ENCODE peak calls at places on chromosomes 4 and X, in seven cellular contexts. I, E, M, Z, C, A and R are unnamed samples.

GRCh38 chrX:56089376-56089775 is 142.8 kb upstream of the KLF8 start:
- DNase-seq in I (no peak), E (no peak), M (no peak), Z (no peak), C (no peak), A (no peak), R (no peak)

GRCh38 chr4:86401826-86402225 is 42.0 kb upstream of the MAPK10 start:
- DNase-seq in I (no peak), E (no peak), M (no peak), Z (no peak), C (no peak), A (no peak), R (no peak)

GRCh38 chrX:1935805-1936204 is 320.9 kb downstream of the ASMT start:
- DNase-seq in I (no peak), E (no peak), M (no peak), Z (no peak), C (no peak), A (no peak), R (no peak)

GRCh38 chrX:9614016-9614415 is 149.2 kb downstream of the TBL1X start:
- DNase-seq in I (peak; percentile 54), E (no peak), M (no peak), Z (no peak), C (peak; percentile 59), A (no peak), R (no peak)

GRCh38 chr4:109440948-109441347 is 7.3 kb downstream of the SEC24B start:
- DNase-seq in I (no peak), E (no peak), M (no peak), Z (no peak), C (no peak), A (no peak), R (no peak)

GRCh38 chr4:145886871-145887240 is 51.8 kb downstream of the ZNF827 start:
- DNase-seq in I (no peak), E (peak; percentile 25), M (no peak), Z (no peak), C (no peak), A (no peak), R (no peak)

GRCh38 chrX:100819534-100819836 is 706 bp upstream of the CSTF2 start:
- DNase-seq in I (no peak), E (no peak), M (no peak), Z (peak; percentile 78), C (no peak), A (peak; percentile 39), R (peak; percentile 2)

GRCh38 chr4:88242144-88242543 is 42.2 kb downstream of the PPM1K start:
- DNase-seq in I (no peak), E (no peak), M (no peak), Z (no peak), C (no peak), A (no peak), R (no peak)

GRCh38 chrX:133908223-133908622 is 77.2 kb downstream of the GPC3 start:
- DNase-seq in I (no peak), E (no peak), M (no peak), Z (no peak), C (no peak), A (no peak), R (no peak)

GRCh38 chrX:128460835-128461234 is 408.6 kb upstream of the ACTRT1 start:
- DNase-seq in I (no peak), E (no peak), M (no peak), Z (no peak), C (no peak), A (no peak), R (no peak)

GRCh38 chr4:52312722-52313121 is 261.6 kb downstream of the SPATA18 start:
- DNase-seq in I (no peak), E (no peak), M (no peak), Z (no peak), C (no peak), A (no peak), R (peak; percentile 5)

GRCh38 chr4:187555174-187555573 is 440.4 kb upstream of the ZFP42 start:
- DNase-seq in I (no peak), E (no peak), M (no peak), Z (no peak), C (no peak), A (no peak), R (no peak)

GRCh38 chrX:22674947-22675346 is 324.8 kb upstream of the DDX53 start:
- DNase-seq in I (no peak), E (no peak), M (no peak), Z (no peak), C (no peak), A (no peak), R (no peak)

GRCh38 chr4:100823066-100823992 is 305.5 kb upstream of the EMCN start:
- DNase-seq in I (peak; percentile 9), E (peak; percentile 9), M (no peak), Z (no peak), C (peak; percentile 28), A (no peak), R (no peak)

GRCh38 chr4:116332508-116332907 is 752.9 kb downstream of the TRAM1L1 start:
- DNase-seq in I (no peak), E (no peak), M (no peak), Z (no peak), C (no peak), A (no peak), R (no peak)

GRCh38 chr4:1246111-1246881 is 2.6 kb downstream of the CTBP1 start:
- DNase-seq in I (no peak), E (no peak), M (peak; percentile 30), Z (peak; percentile 78), C (no peak), A (peak; percentile 69), R (no peak)

GRCh38 chrX:76248901-76249300 is 76.0 kb downstream of the PBDC1 start:
- DNase-seq in I (no peak), E (no peak), M (no peak), Z (no peak), C (no peak), A (no peak), R (no peak)

GRCh38 chr4:41851621-41852020 is 83.6 kb upstream of the TMEM33 start:
- DNase-seq in I (no peak), E (no peak), M (no peak), Z (no peak), C (no peak), A (no peak), R (no peak)

GRCh38 chr4:1511441-1512041 is 105.3 kb upstream of the NKX1-1 start:
- DNase-seq in I (peak; percentile 49), E (no peak), M (no peak), Z (peak; percentile 68), C (peak; percentile 5), A (no peak), R (no peak)

GRCh38 chrX:123859409-123859827 is 435 bp upstream of the XIAP start:
- DNase-seq in I (no peak), E (no peak), M (peak; percentile 79), Z (no peak), C (no peak), A (peak; percentile 76), R (peak; percentile 69)

GRCh38 chr4:40334591-40335507 is at the start of gene CHRNA9:
- DNase-seq in I (no peak), E (peak; percentile 47), M (no peak), Z (no peak), C (no peak), A (no peak), R (peak; percentile 50)

GRCh38 chr4:113537183-113537977 is 224.2 kb downstream of the CAMK2D start:
- DNase-seq in I (no peak), E (no peak), M (no peak), Z (no peak), C (no peak), A (no peak), R (no peak)

GRCh38 chr4:98627883-98628282 is 30.5 kb downstream of the TSPAN5 start:
- DNase-seq in I (peak; percentile 35), E (no peak), M (no peak), Z (no peak), C (peak; percentile 68), A (no peak), R (no peak)

GRCh38 chr4:67204441-67204840 is 340.9 kb downstream of the CENPC start:
- DNase-seq in I (no peak), E (no peak), M (no peak), Z (no peak), C (no peak), A (no peak), R (peak; percentile 8)

GRCh38 chr4:37891221-37892159 is 606 bp downstream of the TBC1D1 start:
- DNase-seq in I (no peak), E (peak; percentile 10), M (peak; percentile 46), Z (no peak), C (no peak), A (peak; percentile 67), R (no peak)
- TF ChIP-seq CTCF in I (no peak), E (no peak), M (peak; percentile 8), Z (no peak), C (no peak), A (no peak), R (no peak)

DNA sequence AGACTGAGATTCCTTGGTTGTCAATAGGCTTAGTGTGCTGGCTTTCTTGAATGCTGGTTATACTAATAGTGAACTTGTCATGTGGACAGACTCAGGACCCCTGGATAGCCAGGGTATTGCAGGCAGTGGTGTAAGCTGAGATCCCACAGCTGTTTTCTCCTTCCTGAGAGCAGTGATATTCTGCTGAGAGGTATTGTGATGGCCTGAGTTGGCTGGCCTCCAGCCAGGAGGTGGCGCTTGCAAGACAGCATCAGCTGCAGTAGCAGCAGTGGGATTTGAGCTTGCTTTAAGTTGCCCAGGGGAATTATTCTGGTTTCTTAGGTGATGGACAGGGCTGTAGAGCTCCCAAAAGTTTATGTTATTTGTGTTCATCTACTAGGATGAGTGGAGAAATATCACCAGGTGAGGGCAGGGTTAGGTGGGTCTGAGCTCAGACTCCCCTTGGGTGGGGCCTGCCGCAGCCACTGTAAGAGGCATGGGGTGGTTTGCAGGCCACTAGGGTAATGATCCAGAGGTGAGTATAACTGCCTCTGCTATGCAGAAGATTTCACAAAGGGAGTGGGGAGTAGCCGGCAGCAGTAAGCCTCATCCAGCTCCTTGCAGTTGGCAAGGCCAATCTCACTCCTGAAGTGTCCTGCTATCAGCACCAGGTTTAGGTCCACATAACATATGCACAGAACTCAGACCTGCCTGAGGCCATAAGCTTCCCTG is 66.2 kb downstream of the IL15 start:
- DNase-seq in I (peak; percentile 6), E (peak; percentile 8), M (no peak), Z (no peak), C (no peak), A (no peak), R (no peak)
- TF ChIP-seq CTCF in I (peak; percentile 20), E (no peak), M (no peak), Z (no peak), C (peak; percentile 15), A (no peak), R (no peak)

DNA sequence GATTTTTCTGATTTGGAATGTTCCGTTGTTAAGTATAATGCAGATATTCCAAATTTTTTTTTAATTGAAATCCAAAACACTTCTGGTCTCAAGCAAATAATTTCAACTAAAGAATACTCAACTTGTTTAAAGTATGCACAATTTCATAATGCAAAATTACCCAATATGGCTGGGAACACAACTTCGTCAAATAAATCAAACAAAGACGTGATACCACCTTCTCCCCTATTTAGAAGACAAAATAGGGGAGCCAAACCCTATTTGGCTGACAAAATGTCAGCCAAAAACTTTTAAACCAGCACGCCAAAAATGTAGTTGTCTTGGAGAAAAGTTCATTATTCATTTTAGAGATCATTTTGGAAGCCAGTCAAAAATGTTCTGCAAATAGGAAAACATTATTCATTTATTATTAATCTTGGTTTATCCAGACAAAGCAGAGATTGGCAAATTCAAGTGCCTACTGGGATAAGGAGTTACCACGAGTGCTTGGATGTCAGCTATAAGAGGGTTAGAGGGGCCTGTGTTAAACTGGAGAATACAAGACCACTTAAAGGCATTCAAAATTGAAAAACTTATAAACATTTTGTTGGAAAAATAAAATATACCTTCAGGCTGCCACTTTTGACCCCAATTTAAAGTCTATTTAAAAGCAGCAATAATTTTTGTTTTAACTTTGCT is 3.3 kb upstream of the TKTL2 start:
- DNase-seq in I (no peak), E (peak; percentile 58), M (no peak), Z (no peak), C (no peak), A (no peak), R (no peak)
- TF ChIP-seq CTCF in I (no peak), E (no peak), M (no peak), Z (no peak), C (no peak), A (no peak), R (no peak)

GRCh38 chrX:6325437-6325836 is 96.8 kb upstream of the NLGN4X start:
- DNase-seq in I (no peak), E (no peak), M (no peak), Z (no peak), C (no peak), A (no peak), R (no peak)
- TF ChIP-seq CTCF in I (no peak), E (no peak), M (no peak), Z (no peak), C (no peak), A (no peak), R (no peak)